ENCODE peak calls at places on chromosomes 3 and 15, in seven cellular contexts. F, C, K, N, Q, R and G are unnamed samples.
A peak's percentile ranks its signal among the peaks of the same experiment; 100 is the strongest.

GRCh38 chr3:189186093-189186492 is 14.3 kb downstream of the TPRG1 start:
- DNase-seq in R (peak; percentile 15), N (no peak), Q (no peak), F (no peak), K (peak; percentile 68), C (peak; percentile 56), G (no peak)

GRCh38 chr3:195080571-195081141 is 190.3 kb downstream of the XXYLT1 start:
- DNase-seq in Q (no peak), C (peak; percentile 14), F (no peak), R (no peak), K (peak; percentile 24), N (no peak), G (no peak)

GRCh38 chr3:127613406-127613805 is 15.2 kb downstream of the MCM2 start:
- DNase-seq in C (no peak), R (no peak), N (no peak), Q (no peak), K (peak; percentile 39), F (no peak), G (no peak)

GRCh38 chr3:172002512-172003078 is 36.8 kb upstream of the FNDC3B start:
- DNase-seq in N (no peak), C (no peak), Q (no peak), F (no peak), R (peak; percentile 32), K (no peak), G (no peak)

GRCh38 chr3:53236112-53236841 is 19.5 kb downstream of the TKT start:
- DNase-seq in Q (no peak), F (no peak), K (peak; percentile 93), R (peak; percentile 93), C (peak; percentile 90), N (peak; percentile 66), G (peak; percentile 39)

GRCh38 chr3:124784686-124785382 is 54.6 kb downstream of the UMPS start:
- DNase-seq in F (no peak), Q (no peak), N (no peak), R (no peak), K (peak; percentile 81), C (peak; percentile 76), G (peak; percentile 97)

GRCh38 chr3:145776782-145777408 is 384.1 kb downstream of the PLOD2 start:
- DNase-seq in Q (peak; percentile 74), F (peak; percentile 75), C (peak; percentile 40), N (peak; percentile 49), K (peak; percentile 50), R (peak; percentile 54), G (peak; percentile 58)

GRCh38 chr15:25406846-25407245 is 32.0 kb downstream of the UBE3A start:
- DNase-seq in R (no peak), K (no peak), Q (no peak), C (no peak), N (no peak), F (no peak), G (no peak)

GRCh38 chr3:12891391-12891984 is 50.1 kb upstream of the RPL32 start:
- DNase-seq in R (no peak), C (no peak), K (no peak), Q (no peak), F (no peak), N (no peak), G (no peak)

GRCh38 chr3:85360742-85361387 is 402.1 kb downstream of the CADM2 start:
- DNase-seq in K (peak; percentile 23), N (peak; percentile 78), C (peak; percentile 14), R (peak; percentile 9), Q (peak; percentile 61), F (peak; percentile 65), G (peak; percentile 61)

GRCh38 chr3:188497021-188497420 is 343.1 kb downstream of the LPP start:
- DNase-seq in N (no peak), R (peak; percentile 25), Q (no peak), K (peak; percentile 59), F (no peak), C (no peak), G (no peak)

GRCh38 chr15:64205202-64205601 is 42.4 kb upstream of the PPIB start:
- DNase-seq in N (no peak), K (no peak), F (no peak), Q (no peak), C (no peak), R (no peak), G (no peak)

GRCh38 chr3:150253622-150254021 is 154.5 kb upstream of the TSC22D2 start:
- DNase-seq in R (no peak), F (no peak), K (no peak), C (no peak), N (no peak), Q (no peak), G (no peak)

GRCh38 chr3:170997966-170998913 is 28.3 kb downstream of the SLC2A2 start:
- DNase-seq in R (peak; percentile 59), F (no peak), N (no peak), K (peak; percentile 58), C (peak; percentile 50), Q (no peak), G (no peak)

GRCh38 chr3:29922990-29923746 is 642.3 kb downstream of the RBMS3 start:
- DNase-seq in F (no peak), Q (no peak), N (no peak), K (peak; percentile 92), R (peak; percentile 95), C (peak; percentile 91), G (no peak)

GRCh38 chr3:23253214-23253613 is 50.1 kb downstream of the UBE2E2 start:
- DNase-seq in R (no peak), C (no peak), Q (no peak), K (no peak), N (no peak), F (no peak), G (no peak)

GRCh38 chr3:63763156-63763555 is 55.9 kb upstream of the C3orf49 start:
- DNase-seq in R (no peak), K (peak; percentile 46), N (no peak), F (no peak), C (peak; percentile 27), Q (no peak), G (no peak)

GRCh38 chr3:175383366-175383765 is 524.2 kb downstream of the NAALADL2 start:
- DNase-seq in C (no peak), N (no peak), K (no peak), R (peak; percentile 7), F (no peak), Q (no peak), G (no peak)

GRCh38 chr3:184746131-184747120 is 34.6 kb upstream of the MAGEF1 start:
- DNase-seq in Q (no peak), N (no peak), C (no peak), F (no peak), K (no peak), R (no peak), G (no peak)

DNA sequence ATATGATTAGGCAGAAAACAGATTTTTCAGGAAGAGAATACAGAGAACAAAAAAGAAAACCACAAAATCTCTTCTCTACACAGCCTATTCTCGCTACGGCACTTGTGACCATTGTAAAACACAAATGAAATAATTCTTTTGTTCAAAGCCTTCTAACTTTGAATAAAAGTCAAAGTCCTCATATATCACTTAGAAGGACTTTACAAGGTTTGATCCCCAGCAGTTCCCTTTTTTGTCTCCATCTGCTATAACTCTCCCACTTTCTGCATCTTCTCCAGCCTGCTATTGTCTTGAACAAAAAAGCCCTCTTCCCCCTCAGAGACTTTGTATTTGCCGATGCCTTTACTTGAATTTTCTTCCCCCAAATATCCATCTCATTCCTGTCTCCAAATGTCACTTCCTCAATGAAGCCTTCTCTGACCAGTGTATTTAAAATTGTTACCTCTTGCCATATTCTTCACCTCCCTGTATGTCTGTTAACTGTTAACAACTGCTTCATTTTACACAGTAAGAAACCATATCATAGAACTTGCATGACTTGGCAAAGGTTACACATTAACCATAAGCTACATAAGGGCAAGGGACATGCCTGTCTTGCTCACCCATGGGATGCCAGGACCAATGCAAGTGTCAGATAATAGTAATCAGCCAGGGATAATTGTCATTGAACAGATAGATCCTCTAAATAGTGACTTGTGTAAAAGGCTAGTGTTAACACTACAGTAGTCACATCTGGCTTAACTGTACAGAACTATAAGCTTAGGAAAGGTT is 122.4 kb downstream of the CBLB start:
- DNase-seq in F (no peak), C (peak; percentile 9), K (no peak), Q (no peak), R (no peak), N (no peak), G (no peak)
- H3K9ac ChIP-seq in F (no peak overlapping the region), C (peak overlapping the region; percentile 15), K (no peak overlapping the region), Q (no peak overlapping the region), R (no peak overlapping the region), N (no peak overlapping the region), G (no peak overlapping the region)

GRCh38 chr15:89116404-89116803 is 28.1 kb downstream of the ABHD2 start:
- DNase-seq in F (no peak), Q (no peak), N (no peak), R (peak; percentile 55), C (peak; percentile 58), K (peak; percentile 66), G (peak; percentile 84)
- H3K9ac ChIP-seq in F (no peak overlapping the region), Q (no peak overlapping the region), N (no peak overlapping the region), R (no peak overlapping the region), C (peak overlapping the region; percentile 49), K (no peak overlapping the region), G (peak overlapping the region; percentile 95)

GRCh38 chr3:4980229-4981159 is 1.3 kb downstream of the BHLHE40 start:
- DNase-seq in Q (no peak), R (peak; percentile 92), N (peak; percentile 89), K (peak; percentile 94), C (peak; percentile 83), F (peak; percentile 75), G (peak; percentile 79)
- H3K9ac ChIP-seq in Q (peak overlapping the region; percentile 98), R (peak overlapping the region; percentile 92), N (no peak overlapping the region), K (peak overlapping the region; percentile 99), C (peak overlapping the region; percentile 99), F (no peak overlapping the region), G (peak overlapping the region; percentile 70)

GRCh38 chr15:58509556-58509955 is 77.8 kb downstream of the LIPC start:
- DNase-seq in R (no peak), Q (no peak), C (no peak), F (no peak), K (no peak), N (no peak), G (no peak)
- H3K9ac ChIP-seq in R (no peak overlapping the region), Q (no peak overlapping the region), C (no peak overlapping the region), F (no peak overlapping the region), K (no peak overlapping the region), N (no peak overlapping the region), G (no peak overlapping the region)

GRCh38 chr3:179880868-179881267 is 155.9 kb downstream of the PEX5L start:
- DNase-seq in K (no peak), N (no peak), R (no peak), Q (no peak), F (peak; percentile 53), C (no peak), G (no peak)
- H3K9ac ChIP-seq in K (no peak overlapping the region), N (no peak overlapping the region), R (no peak overlapping the region), Q (no peak overlapping the region), F (no peak overlapping the region), C (no peak overlapping the region), G (no peak overlapping the region)

DNA sequence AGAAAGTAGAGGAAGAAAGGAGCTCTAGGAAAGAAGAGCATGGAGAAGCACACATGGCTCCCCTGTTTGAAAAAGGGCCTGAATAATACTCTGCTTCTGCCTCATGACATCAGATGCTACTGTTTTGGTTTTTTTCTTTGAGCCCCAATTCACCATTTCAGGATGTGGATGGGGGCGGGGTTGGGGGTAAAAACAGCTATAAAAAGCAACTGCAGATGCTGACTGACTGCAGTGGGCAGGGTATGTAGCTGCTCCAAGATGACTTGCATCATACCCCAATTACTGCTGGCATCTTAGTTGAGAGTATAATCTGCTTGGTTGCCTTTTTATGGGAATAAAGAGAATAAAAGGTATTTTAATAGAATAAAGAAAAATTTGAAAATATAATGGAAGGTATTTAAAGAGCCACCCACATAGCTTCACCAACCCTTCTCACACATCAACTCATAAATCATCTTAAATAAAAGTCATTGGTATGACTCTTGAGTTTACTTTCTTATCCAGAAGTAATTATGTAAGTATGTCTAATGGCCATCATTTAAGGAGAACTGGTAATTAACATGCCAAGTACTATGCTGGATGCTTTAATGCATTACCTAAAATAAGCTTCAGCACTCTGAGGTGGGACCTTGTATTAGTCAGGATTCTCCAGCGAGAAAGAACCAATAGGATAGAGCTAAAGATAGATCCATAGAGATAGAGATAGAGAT is 36.4 kb upstream of the TMEM45A start:
- DNase-seq in C (no peak), R (no peak), K (no peak), F (no peak), N (no peak), Q (no peak), G (peak; percentile 45)
- H3K9ac ChIP-seq in C (no peak overlapping the region), R (no peak overlapping the region), K (no peak overlapping the region), F (no peak overlapping the region), N (no peak overlapping the region), Q (no peak overlapping the region), G (no peak overlapping the region)